ENCODE peak calls at places on chromosomes 3 and 15, in seven cellular contexts. One of them, this sample, is unnamed. For H3K36me3 and H3K27me3, the result is how much of the 10 kb centered on the place peaks cover.

GRCh38 chr3:14289590-14290453 is 111.2 kb downstream of the LSM3 start:
- DNase-seq in kidney epithelial cell: peak
- DNase-seq in hepatocyte: peak
- DNase-seq in GM12878: no peak
- DNase-seq in neural progenitor cell: no peak
- DNase-seq in fibroblast of lung: peak
- DNase-seq in SK-N-SH: no peak
- DNase-seq in this sample: no peak

GRCh38 chr3:23256741-23257435 is 53.8 kb downstream of the UBE2E2 start:
- DNase-seq in neural progenitor cell: no peak
- DNase-seq in kidney epithelial cell: no peak
- DNase-seq in SK-N-SH: no peak
- DNase-seq in GM12878: peak
- DNase-seq in fibroblast of lung: no peak
- DNase-seq in hepatocyte: no peak
- DNase-seq in this sample: no peak

GRCh38 chr3:190384241-190384863 is 3.6 kb upstream of the CLDN16 start:
- DNase-seq in hepatocyte: peak
- DNase-seq in SK-N-SH: no peak
- DNase-seq in fibroblast of lung: peak
- DNase-seq in neural progenitor cell: peak
- DNase-seq in kidney epithelial cell: peak
- DNase-seq in GM12878: peak
- DNase-seq in this sample: no peak

GRCh38 chr3:20078194-20078709 is 38.0 kb downstream of the KAT2B start:
- DNase-seq in hepatocyte: no peak
- DNase-seq in SK-N-SH: no peak
- DNase-seq in neural progenitor cell: no peak
- DNase-seq in GM12878: no peak
- DNase-seq in kidney epithelial cell: no peak
- DNase-seq in fibroblast of lung: no peak
- DNase-seq in this sample: no peak

GRCh38 chr15:64045774-64046346 is 425 bp downstream of the DAPK2 start:
- DNase-seq in GM12878: no peak
- DNase-seq in neural progenitor cell: no peak
- DNase-seq in SK-N-SH: peak
- DNase-seq in kidney epithelial cell: no peak
- DNase-seq in fibroblast of lung: no peak
- DNase-seq in hepatocyte: no peak
- DNase-seq in this sample: no peak

GRCh38 chr3:169297214-169297613 is 366.3 kb downstream of the MECOM start:
- DNase-seq in GM12878: no peak
- DNase-seq in SK-N-SH: no peak
- DNase-seq in fibroblast of lung: no peak
- DNase-seq in neural progenitor cell: no peak
- DNase-seq in kidney epithelial cell: no peak
- DNase-seq in hepatocyte: no peak
- DNase-seq in this sample: no peak

GRCh38 chr15:59814409-59814808 is 125.3 kb upstream of the BNIP2 start:
- DNase-seq in neural progenitor cell: no peak
- DNase-seq in hepatocyte: no peak
- DNase-seq in SK-N-SH: no peak
- DNase-seq in fibroblast of lung: no peak
- DNase-seq in GM12878: no peak
- DNase-seq in kidney epithelial cell: no peak
- DNase-seq in this sample: no peak

GRCh38 chr3:11844891-11845290 is 1.8 kb downstream of the TAMM41 start:
- DNase-seq in kidney epithelial cell: no peak
- DNase-seq in hepatocyte: no peak
- DNase-seq in GM12878: no peak
- DNase-seq in fibroblast of lung: no peak
- DNase-seq in SK-N-SH: no peak
- DNase-seq in neural progenitor cell: no peak
- DNase-seq in this sample: no peak

GRCh38 chr15:88586401-88587162 is 34.6 kb upstream of the AEN start:
- DNase-seq in fibroblast of lung: no peak
- DNase-seq in neural progenitor cell: no peak
- DNase-seq in GM12878: no peak
- DNase-seq in kidney epithelial cell: no peak
- DNase-seq in SK-N-SH: peak
- DNase-seq in hepatocyte: no peak
- DNase-seq in this sample: no peak

GRCh38 chr3:69255928-69256327 is 130.0 kb downstream of the FRMD4B start:
- DNase-seq in SK-N-SH: peak
- DNase-seq in GM12878: no peak
- DNase-seq in neural progenitor cell: no peak
- DNase-seq in fibroblast of lung: no peak
- DNase-seq in kidney epithelial cell: no peak
- DNase-seq in hepatocyte: peak
- DNase-seq in this sample: no peak

GRCh38 chr15:23835944-23836343 is 148.8 kb upstream of the NDN start:
- DNase-seq in fibroblast of lung: no peak
- DNase-seq in neural progenitor cell: no peak
- DNase-seq in GM12878: no peak
- DNase-seq in kidney epithelial cell: no peak
- DNase-seq in SK-N-SH: no peak
- DNase-seq in hepatocyte: no peak
- DNase-seq in this sample: no peak

GRCh38 chr15:85411992-85412538 is 31.7 kb downstream of the AKAP13 start:
- DNase-seq in fibroblast of lung: peak
- DNase-seq in SK-N-SH: no peak
- DNase-seq in kidney epithelial cell: no peak
- DNase-seq in neural progenitor cell: no peak
- DNase-seq in GM12878: no peak
- DNase-seq in hepatocyte: no peak
- DNase-seq in this sample: no peak

GRCh38 chr15:32643907-32644445 is 2.5 kb downstream of the SCG5 start:
- DNase-seq in SK-N-SH: no peak
- DNase-seq in neural progenitor cell: no peak
- DNase-seq in GM12878: no peak
- DNase-seq in fibroblast of lung: no peak
- DNase-seq in hepatocyte: no peak
- DNase-seq in kidney epithelial cell: no peak
- DNase-seq in this sample: no peak

GRCh38 chr3:45700570-45701073 is 11.4 kb downstream of the SACM1L start:
- DNase-seq in kidney epithelial cell: no peak
- DNase-seq in GM12878: no peak
- DNase-seq in SK-N-SH: no peak
- DNase-seq in fibroblast of lung: no peak
- DNase-seq in hepatocyte: no peak
- DNase-seq in neural progenitor cell: no peak
- DNase-seq in this sample: no peak
- H3K36me3 ChIP-seq in kidney epithelial cell: under half
- H3K36me3 ChIP-seq in GM12878: under half
- H3K36me3 ChIP-seq in SK-N-SH: under half
- H3K36me3 ChIP-seq in fibroblast of lung: under half
- H3K36me3 ChIP-seq in hepatocyte: under half
- H3K36me3 ChIP-seq in neural progenitor cell: under half
- H3K36me3 ChIP-seq in this sample: under half

DNA sequence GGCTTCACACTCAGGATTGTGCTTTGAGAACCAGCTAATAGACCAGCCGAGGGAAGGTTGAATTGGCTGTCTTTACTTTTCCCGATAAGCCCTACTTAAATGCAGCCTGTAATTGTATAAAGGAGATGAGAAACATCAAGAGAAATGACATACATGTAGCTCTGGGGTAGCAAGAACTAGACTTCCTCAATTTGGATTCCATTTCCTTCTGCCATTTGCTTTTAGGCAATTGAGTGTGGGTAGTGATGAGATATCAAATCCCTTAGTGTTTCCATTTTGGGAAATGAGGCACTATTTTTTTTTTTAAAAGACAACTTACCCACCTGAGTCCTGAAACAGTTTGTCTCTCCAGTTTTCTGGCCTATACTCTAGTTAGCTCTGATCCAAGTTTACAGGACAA is 2.2 kb downstream of the INAFM2 start:
- DNase-seq in SK-N-SH: no peak
- DNase-seq in hepatocyte: no peak
- DNase-seq in neural progenitor cell: no peak
- DNase-seq in fibroblast of lung: no peak
- DNase-seq in GM12878: no peak
- DNase-seq in kidney epithelial cell: no peak
- DNase-seq in this sample: no peak
- H3K27me3 ChIP-seq in SK-N-SH: under half
- H3K27me3 ChIP-seq in hepatocyte: under half
- H3K27me3 ChIP-seq in neural progenitor cell: half or more
- H3K27me3 ChIP-seq in fibroblast of lung: under half
- H3K27me3 ChIP-seq in GM12878: under half
- H3K27me3 ChIP-seq in kidney epithelial cell: under half
- H3K27me3 ChIP-seq in this sample: under half

DNA sequence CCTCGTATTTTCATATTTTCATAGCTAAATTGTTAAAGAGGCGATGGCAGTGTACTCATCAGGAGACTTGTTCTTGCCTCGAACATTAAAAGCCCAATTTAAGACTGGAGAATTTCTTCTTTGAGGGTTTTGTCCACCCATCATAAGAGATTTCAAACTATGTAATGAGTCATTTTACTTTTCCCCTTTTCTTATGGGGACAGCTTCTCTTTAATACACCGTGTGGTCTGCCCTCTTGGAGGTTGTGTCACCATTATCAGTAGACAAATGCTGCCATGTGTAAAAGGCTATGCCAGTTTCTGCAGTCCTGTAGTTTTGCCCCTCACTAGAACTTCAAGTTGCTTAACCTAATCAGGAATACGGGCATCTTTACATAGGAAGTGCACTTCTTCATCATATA is 17.0 kb downstream of the TGFBR2 start:
- DNase-seq in hepatocyte: no peak
- DNase-seq in neural progenitor cell: no peak
- DNase-seq in SK-N-SH: no peak
- DNase-seq in fibroblast of lung: no peak
- DNase-seq in kidney epithelial cell: no peak
- DNase-seq in GM12878: no peak
- DNase-seq in this sample: no peak
- H3K36me3 ChIP-seq in hepatocyte: under half
- H3K36me3 ChIP-seq in neural progenitor cell: under half
- H3K36me3 ChIP-seq in SK-N-SH: under half
- H3K36me3 ChIP-seq in fibroblast of lung: under half
- H3K36me3 ChIP-seq in kidney epithelial cell: under half
- H3K36me3 ChIP-seq in GM12878: under half
- H3K36me3 ChIP-seq in this sample: under half

DNA sequence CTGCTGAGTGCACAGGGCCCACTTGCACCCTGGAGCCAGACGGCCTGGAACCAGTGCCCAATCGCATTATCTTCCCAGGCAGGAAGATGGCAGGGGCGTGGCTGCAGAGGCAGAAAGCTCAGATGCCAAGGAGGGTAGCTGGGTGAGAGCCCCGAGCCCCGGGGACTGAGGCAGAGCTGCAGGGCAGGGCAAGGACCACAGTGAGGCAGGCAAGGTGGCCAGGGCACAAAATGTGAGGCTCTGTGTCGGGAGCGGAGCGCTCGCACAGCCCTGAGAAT is 1.6 kb upstream of the CCDC33 start:
- DNase-seq in hepatocyte: no peak
- DNase-seq in neural progenitor cell: no peak
- DNase-seq in SK-N-SH: peak
- DNase-seq in kidney epithelial cell: no peak
- DNase-seq in fibroblast of lung: no peak
- DNase-seq in GM12878: no peak
- DNase-seq in this sample: no peak
- H3K27me3 ChIP-seq in hepatocyte: under half
- H3K27me3 ChIP-seq in neural progenitor cell: under half
- H3K27me3 ChIP-seq in SK-N-SH: under half
- H3K27me3 ChIP-seq in kidney epithelial cell: under half
- H3K27me3 ChIP-seq in fibroblast of lung: under half
- H3K27me3 ChIP-seq in GM12878: under half
- H3K27me3 ChIP-seq in this sample: under half

This sample was measured in right atrium auricular region.